ENCODE peak calls at places on chromosomes 1 and 21, in nine cellular contexts. O is WTC11; K is stimulated activated CD8-positive, alpha-beta memory T cell treated with anti-CD3 and anti-CD28 coated beads, Interleukin-4, amount 100 ng/mL, for 24 hours; V is lower lobe of right lung; I is fibroblast of the aortic adventitia; C is RWPE2; S is bronchial epithelial cell; G is activated CD8-positive, alpha-beta memory T cell treated with anti-CD3 and anti-CD28 coated beads for 4 hours; R is T-cell. D is an unnamed sample.

GRCh38 chr21:46667735-46668380 is 32.4 kb downstream of the PRMT2 start:
- DNase-seq in C (no peak), V (no peak), G (no peak), O (peak), I (peak), S (peak), R (no peak), K (no peak), D (peak)

GRCh38 chr1:205228052-205228451 is 306 bp downstream of the TMCC2 start:
- DNase-seq in K (no peak), G (no peak), R (no peak), O (no peak), S (no peak), V (no peak), I (no peak), C (no peak), D (no peak)

GRCh38 chr1:200905411-200906052 is 10.8 kb downstream of the INAVA start:
- DNase-seq in C (no peak), G (peak), K (no peak), I (no peak), V (no peak), S (peak), R (peak), O (no peak), D (no peak)

GRCh38 chr1:41811051-41811795 is 107.5 kb downstream of the HIVEP3 start:
- DNase-seq in I (peak), R (peak), V (peak), S (no peak), C (no peak), O (no peak), G (peak), K (no peak), D (no peak)

GRCh38 chr1:12188115-12188514 is 21.3 kb downstream of the TNFRSF1B start:
- DNase-seq in V (no peak), G (no peak), I (no peak), R (no peak), C (no peak), K (no peak), O (no peak), S (no peak), D (no peak)

GRCh38 chr21:26686278-26686677 is 113.2 kb upstream of the CYYR1 start:
- DNase-seq in G (no peak), O (peak), K (no peak), V (no peak), C (no peak), R (peak), S (peak), I (peak), D (peak)

GRCh38 chr1:180252638-180253536 is 22.8 kb downstream of the LHX4 start:
- DNase-seq in C (no peak), R (peak), O (peak), G (peak), V (peak), S (peak), I (peak), K (peak), D (peak)

GRCh38 chr1:247210062-247210385 is 38.2 kb upstream of the ZNF124 start:
- DNase-seq in G (no peak), V (no peak), S (no peak), I (peak), R (no peak), C (no peak), O (no peak), K (no peak), D (no peak)

GRCh38 chr1:37879865-37880264 is 20.5 kb upstream of the MTF1 start:
- DNase-seq in S (no peak), I (no peak), O (no peak), C (no peak), G (no peak), R (no peak), V (no peak), K (no peak), D (no peak)

GRCh38 chr1:160844447-160845232 is 18.0 kb downstream of the CD244 start:
- DNase-seq in G (no peak), S (peak), C (no peak), O (no peak), I (no peak), V (no peak), K (no peak), R (no peak), D (no peak)

D was measured in endodermal cell.